ENCODE peak calls at places on chromosomes 4 and X, in four cellular contexts. One of them, this sample, is unnamed.

GRCh38 chrX:120302434-120302833 is 8.8 kb downstream of the TMEM255A start:
- DNase-seq in AG10803: no peak
- DNase-seq in endodermal cell: peak; percentile 64
- DNase-seq in left cardiac atrium: no peak
- DNase-seq in this sample: no peak

GRCh38 chrX:149453030-149453429 is 52.1 kb downstream of the IDS start:
- DNase-seq in AG10803: peak; percentile 60
- DNase-seq in endodermal cell: no peak
- DNase-seq in left cardiac atrium: no peak
- DNase-seq in this sample: peak; percentile 70

GRCh38 chr4:185580699-185581098 is 45.4 kb upstream of the PDLIM3 start:
- DNase-seq in AG10803: no peak
- DNase-seq in endodermal cell: no peak
- DNase-seq in left cardiac atrium: no peak
- DNase-seq in this sample: no peak

GRCh38 chr4:35506161-35506560 is 738.2 kb downstream of the ARAP2 start:
- DNase-seq in AG10803: no peak
- DNase-seq in endodermal cell: no peak
- DNase-seq in left cardiac atrium: no peak
- DNase-seq in this sample: no peak

GRCh38 chrX:19888419-19888879 is 1.0 kb upstream of the SH3KBP1 start:
- DNase-seq in AG10803: peak; percentile 82
- DNase-seq in endodermal cell: peak; percentile 88
- DNase-seq in left cardiac atrium: no peak
- DNase-seq in this sample: peak; percentile 65

GRCh38 chrX:145190801-145191389 is 56.4 kb upstream of the SPANXN1 start:
- DNase-seq in AG10803: peak; percentile 1
- DNase-seq in endodermal cell: no peak
- DNase-seq in left cardiac atrium: no peak
- DNase-seq in this sample: no peak

GRCh38 chr4:15956179-15956850 is 6.7 kb downstream of the FGFBP2 start:
- DNase-seq in AG10803: peak; percentile 48
- DNase-seq in endodermal cell: peak; percentile 97
- DNase-seq in left cardiac atrium: peak; percentile 82
- DNase-seq in this sample: peak; percentile 82

GRCh38 chr4:81504685-81505598 is 33.2 kb upstream of the RASGEF1B start:
- DNase-seq in AG10803: no peak
- DNase-seq in endodermal cell: no peak
- DNase-seq in left cardiac atrium: peak; percentile 74
- DNase-seq in this sample: no peak

GRCh38 chr4:108188770-108189169 is 20.0 kb upstream of the LEF1 start:
- DNase-seq in AG10803: no peak
- DNase-seq in endodermal cell: no peak
- DNase-seq in left cardiac atrium: no peak
- DNase-seq in this sample: no peak

GRCh38 chr4:37890501-37891220 is at the start of gene TBC1D1:
- DNase-seq in AG10803: no peak
- DNase-seq in endodermal cell: peak; percentile 74
- DNase-seq in left cardiac atrium: peak; percentile 80
- DNase-seq in this sample: peak; percentile 31

GRCh38 chr4:159541143-159541542 is 438.3 kb downstream of the RAPGEF2 start:
- DNase-seq in AG10803: no peak
- DNase-seq in endodermal cell: no peak
- DNase-seq in left cardiac atrium: no peak
- DNase-seq in this sample: no peak

GRCh38 chr4:70544279-70544870 is 26.0 kb downstream of the AMTN start:
- DNase-seq in AG10803: peak; percentile 14
- DNase-seq in endodermal cell: peak; percentile 50
- DNase-seq in left cardiac atrium: no peak
- DNase-seq in this sample: peak; percentile 24

GRCh38 chrX:11215191-11215921 is 77.9 kb upstream of the AMELX start:
- DNase-seq in AG10803: no peak
- DNase-seq in endodermal cell: peak; percentile 79
- DNase-seq in left cardiac atrium: no peak
- DNase-seq in this sample: no peak

GRCh38 chr4:111070390-111070789 is 447.5 kb upstream of the PITX2 start:
- DNase-seq in AG10803: peak; percentile 69
- DNase-seq in endodermal cell: no peak
- DNase-seq in left cardiac atrium: no peak
- DNase-seq in this sample: peak; percentile 20

GRCh38 chrX:48558270-48558669 is 16.0 kb upstream of the RBM3 start:
- DNase-seq in AG10803: peak; percentile 76
- DNase-seq in endodermal cell: no peak
- DNase-seq in left cardiac atrium: no peak
- DNase-seq in this sample: peak; percentile 68

GRCh38 chr4:31655328-31655727 is 935.2 kb downstream of the PCDH7 start:
- DNase-seq in AG10803: peak; percentile 1
- DNase-seq in endodermal cell: no peak
- DNase-seq in left cardiac atrium: no peak
- DNase-seq in this sample: no peak

GRCh38 chr4:112253382-112254000 is 21.9 kb downstream of the AP1AR start:
- DNase-seq in AG10803: no peak
- DNase-seq in endodermal cell: no peak
- DNase-seq in left cardiac atrium: no peak
- DNase-seq in this sample: no peak

GRCh38 chr4:101086801-101087586 is 260.3 kb downstream of the PPP3CA start:
- DNase-seq in AG10803: no peak
- DNase-seq in endodermal cell: peak; percentile 87
- DNase-seq in left cardiac atrium: no peak
- DNase-seq in this sample: no peak

GRCh38 chr4:188383180-188383579 is 243.9 kb downstream of the TRIML1 start:
- DNase-seq in AG10803: no peak
- DNase-seq in endodermal cell: no peak
- DNase-seq in left cardiac atrium: no peak
- DNase-seq in this sample: no peak

GRCh38 chrX:74232859-74233258 is 71.1 kb upstream of the ZCCHC13 start:
- DNase-seq in AG10803: peak; percentile 18
- DNase-seq in endodermal cell: no peak
- DNase-seq in left cardiac atrium: no peak
- DNase-seq in this sample: no peak

GRCh38 chrX:57984620-57985019 is 74.4 kb upstream of the ZXDA start:
- DNase-seq in AG10803: no peak
- DNase-seq in endodermal cell: no peak
- DNase-seq in left cardiac atrium: no peak
- DNase-seq in this sample: no peak

GRCh38 chr4:16126714-16127113 is 42.9 kb upstream of the PROM1 start:
- DNase-seq in AG10803: no peak
- DNase-seq in endodermal cell: no peak
- DNase-seq in left cardiac atrium: no peak
- DNase-seq in this sample: no peak

GRCh38 chr4:1895971-1896657 is 24.9 kb downstream of the NSD2 start:
- DNase-seq in AG10803: no peak
- DNase-seq in endodermal cell: no peak
- DNase-seq in left cardiac atrium: no peak
- DNase-seq in this sample: no peak

GRCh38 chrX:55907968-55908607 is 190.5 kb downstream of the RRAGB start:
- DNase-seq in AG10803: peak; percentile 42
- DNase-seq in endodermal cell: peak; percentile 88
- DNase-seq in left cardiac atrium: peak; percentile 50
- DNase-seq in this sample: peak; percentile 69

GRCh38 chr4:169254546-169254983 is 16.2 kb downstream of the SH3RF1 start:
- DNase-seq in AG10803: peak; percentile 81
- DNase-seq in endodermal cell: no peak
- DNase-seq in left cardiac atrium: no peak
- DNase-seq in this sample: peak; percentile 54

GRCh38 chr4:2432991-2433530 is 14.3 kb downstream of the CFAP99 start:
- DNase-seq in AG10803: peak; percentile 11
- DNase-seq in endodermal cell: peak; percentile 59
- DNase-seq in left cardiac atrium: no peak
- DNase-seq in this sample: peak; percentile 69

GRCh38 chr4:128371004-128371777 is 83.6 kb upstream of the PGRMC2 start:
- DNase-seq in AG10803: peak; percentile 98
- DNase-seq in endodermal cell: no peak
- DNase-seq in left cardiac atrium: no peak
- DNase-seq in this sample: peak; percentile 60

GRCh38 chrX:43805579-43805978 is 76.7 kb downstream of the MAOB start:
- DNase-seq in AG10803: no peak
- DNase-seq in endodermal cell: no peak
- DNase-seq in left cardiac atrium: no peak
- DNase-seq in this sample: no peak

GRCh38 chrX:103797691-103798090 is 21.1 kb downstream of the PLP1 start:
- DNase-seq in AG10803: no peak
- DNase-seq in endodermal cell: no peak
- DNase-seq in left cardiac atrium: no peak
- DNase-seq in this sample: no peak

GRCh38 chr4:136458326-136458725 is 1074.0 kb downstream of the PCDH18 start:
- DNase-seq in AG10803: no peak
- DNase-seq in endodermal cell: no peak
- DNase-seq in left cardiac atrium: no peak
- DNase-seq in this sample: no peak